ENCODE peak calls at places on chromosomes 12 and 14, in six cellular contexts. One of them, this sample, is unnamed.

GRCh38 chr14:102655154-102655553 is 62.7 kb downstream of the RCOR1 start:
- DNase-seq in breast epithelium: no peak
- DNase-seq in fibroblast of lung: peak; percentile 73
- DNase-seq in IMR-90: peak; percentile 57
- DNase-seq in right atrium auricular region: no peak
- DNase-seq in neural progenitor cell: no peak
- DNase-seq in this sample: no peak

GRCh38 chr12:14958361-14959125 is 2.9 kb downstream of the ARHGDIB start:
- DNase-seq in fibroblast of lung: no peak
- DNase-seq in IMR-90: no peak
- DNase-seq in right atrium auricular region: no peak
- DNase-seq in neural progenitor cell: no peak
- DNase-seq in breast epithelium: no peak
- DNase-seq in this sample: no peak

GRCh38 chr12:132904718-132905328 is 17.4 kb upstream of the CHFR start:
- DNase-seq in right atrium auricular region: peak; percentile 82
- DNase-seq in fibroblast of lung: peak; percentile 27
- DNase-seq in neural progenitor cell: peak; percentile 90
- DNase-seq in breast epithelium: peak; percentile 38
- DNase-seq in IMR-90: no peak
- DNase-seq in this sample: no peak

GRCh38 chr14:42004321-42004720 is 397.6 kb downstream of the LRFN5 start:
- DNase-seq in neural progenitor cell: peak; percentile 3
- DNase-seq in right atrium auricular region: no peak
- DNase-seq in breast epithelium: no peak
- DNase-seq in IMR-90: no peak
- DNase-seq in fibroblast of lung: no peak
- DNase-seq in this sample: no peak

GRCh38 chr12:19643635-19644034 is 204.3 kb downstream of the AEBP2 start:
- DNase-seq in IMR-90: peak; percentile 68
- DNase-seq in breast epithelium: no peak
- DNase-seq in right atrium auricular region: no peak
- DNase-seq in fibroblast of lung: peak; percentile 59
- DNase-seq in neural progenitor cell: peak; percentile 87
- DNase-seq in this sample: no peak

GRCh38 chr12:78759387-78759786 is 105.2 kb upstream of the SYT1 start:
- DNase-seq in breast epithelium: no peak
- DNase-seq in fibroblast of lung: peak; percentile 69
- DNase-seq in right atrium auricular region: no peak
- DNase-seq in neural progenitor cell: no peak
- DNase-seq in IMR-90: peak; percentile 68
- DNase-seq in this sample: peak; percentile 3

GRCh38 chr14:93984070-93984469 is 7.7 kb upstream of the ASB2 start:
- DNase-seq in breast epithelium: no peak
- DNase-seq in right atrium auricular region: no peak
- DNase-seq in neural progenitor cell: no peak
- DNase-seq in IMR-90: peak; percentile 81
- DNase-seq in fibroblast of lung: peak; percentile 69
- DNase-seq in this sample: peak; percentile 6

GRCh38 chr12:67910360-67911292 is 78.6 kb upstream of the IFNG-AS1 start:
- DNase-seq in breast epithelium: no peak
- DNase-seq in IMR-90: peak; percentile 95
- DNase-seq in neural progenitor cell: no peak
- DNase-seq in right atrium auricular region: no peak
- DNase-seq in fibroblast of lung: peak; percentile 98
- DNase-seq in this sample: peak; percentile 67

DNA sequence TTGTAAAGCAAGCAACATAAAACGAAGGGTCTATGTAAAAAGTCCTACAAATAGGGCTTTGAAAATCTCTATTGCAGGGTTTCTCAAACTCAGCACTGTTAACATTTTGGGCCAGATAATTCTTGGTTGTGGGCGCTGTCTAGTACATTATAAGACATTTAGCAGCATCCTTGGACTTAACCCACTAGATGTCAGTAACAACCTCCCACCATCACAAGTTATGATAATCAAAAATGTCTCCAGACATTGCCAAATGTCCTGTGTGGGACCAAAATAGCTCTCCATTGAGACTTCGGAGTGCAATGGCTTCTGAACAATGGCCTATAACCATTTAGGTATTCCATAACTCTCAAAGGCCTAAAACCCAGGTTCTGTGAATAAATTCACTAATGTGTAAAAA is 22.9 kb upstream of the DHRS7 start:
- DNase-seq in neural progenitor cell: no peak
- DNase-seq in breast epithelium: no peak
- DNase-seq in IMR-90: no peak
- DNase-seq in right atrium auricular region: no peak
- DNase-seq in fibroblast of lung: no peak
- DNase-seq in this sample: no peak
- TF ChIP-seq CTCF in neural progenitor cell: no peak
- TF ChIP-seq CTCF in breast epithelium: no peak
- TF ChIP-seq CTCF in IMR-90: no peak
- TF ChIP-seq CTCF in right atrium auricular region: no peak
- TF ChIP-seq CTCF in fibroblast of lung: no peak
- TF ChIP-seq CTCF in this sample: no peak

GRCh38 chr12:462936-463705 is 3.4 kb downstream of the B4GALNT3 start:
- DNase-seq in right atrium auricular region: no peak
- DNase-seq in IMR-90: no peak
- DNase-seq in fibroblast of lung: peak; percentile 42
- DNase-seq in breast epithelium: no peak
- DNase-seq in neural progenitor cell: no peak
- DNase-seq in this sample: no peak

GRCh38 chr12:459050-459429 is 699 bp upstream of the B4GALNT3 start:
- DNase-seq in fibroblast of lung: no peak
- DNase-seq in IMR-90: no peak
- DNase-seq in breast epithelium: no peak
- DNase-seq in right atrium auricular region: no peak
- DNase-seq in neural progenitor cell: no peak
- DNase-seq in this sample: no peak

GRCh38 chr12:459430-460258 is at the start of gene B4GALNT3:
- DNase-seq in neural progenitor cell: peak; percentile 86
- DNase-seq in right atrium auricular region: peak; percentile 67
- DNase-seq in IMR-90: no peak
- DNase-seq in breast epithelium: peak; percentile 37
- DNase-seq in fibroblast of lung: peak; percentile 25
- DNase-seq in this sample: no peak

GRCh38 chr12:461425-461824 is 1.7 kb downstream of the B4GALNT3 start:
- DNase-seq in right atrium auricular region: no peak
- DNase-seq in IMR-90: no peak
- DNase-seq in fibroblast of lung: no peak
- DNase-seq in neural progenitor cell: no peak
- DNase-seq in breast epithelium: no peak
- DNase-seq in this sample: no peak

GRCh38 chr12:460301-461230 is 827 bp downstream of the B4GALNT3 start:
- DNase-seq in neural progenitor cell: peak; percentile 57
- DNase-seq in IMR-90: no peak
- DNase-seq in fibroblast of lung: peak; percentile 15
- DNase-seq in breast epithelium: no peak
- DNase-seq in right atrium auricular region: no peak
- DNase-seq in this sample: no peak
- H3K27ac ChIP-seq in neural progenitor cell: no peak overlapping the region
- H3K27ac ChIP-seq in IMR-90: no peak overlapping the region
- H3K27ac ChIP-seq in fibroblast of lung: no peak overlapping the region
- H3K27ac ChIP-seq in breast epithelium: no peak overlapping the region
- H3K27ac ChIP-seq in right atrium auricular region: peak overlapping the region; percentile 86
- H3K27ac ChIP-seq in this sample: no peak overlapping the region

GRCh38 chr14:85934886-85935254 is 404.9 kb downstream of the FLRT2 start:
- DNase-seq in right atrium auricular region: no peak
- DNase-seq in IMR-90: no peak
- DNase-seq in neural progenitor cell: no peak
- DNase-seq in breast epithelium: no peak
- DNase-seq in fibroblast of lung: peak; percentile 0
- DNase-seq in this sample: no peak
- H3K4me3 ChIP-seq in right atrium auricular region: peak overlapping the region; percentile 20
- H3K4me3 ChIP-seq in IMR-90: no peak overlapping the region
- H3K4me3 ChIP-seq in neural progenitor cell: no peak overlapping the region
- H3K4me3 ChIP-seq in breast epithelium: peak overlapping the region; percentile 68
- H3K4me3 ChIP-seq in fibroblast of lung: peak overlapping the region; percentile 20
- H3K4me3 ChIP-seq in this sample: no peak overlapping the region

DNA sequence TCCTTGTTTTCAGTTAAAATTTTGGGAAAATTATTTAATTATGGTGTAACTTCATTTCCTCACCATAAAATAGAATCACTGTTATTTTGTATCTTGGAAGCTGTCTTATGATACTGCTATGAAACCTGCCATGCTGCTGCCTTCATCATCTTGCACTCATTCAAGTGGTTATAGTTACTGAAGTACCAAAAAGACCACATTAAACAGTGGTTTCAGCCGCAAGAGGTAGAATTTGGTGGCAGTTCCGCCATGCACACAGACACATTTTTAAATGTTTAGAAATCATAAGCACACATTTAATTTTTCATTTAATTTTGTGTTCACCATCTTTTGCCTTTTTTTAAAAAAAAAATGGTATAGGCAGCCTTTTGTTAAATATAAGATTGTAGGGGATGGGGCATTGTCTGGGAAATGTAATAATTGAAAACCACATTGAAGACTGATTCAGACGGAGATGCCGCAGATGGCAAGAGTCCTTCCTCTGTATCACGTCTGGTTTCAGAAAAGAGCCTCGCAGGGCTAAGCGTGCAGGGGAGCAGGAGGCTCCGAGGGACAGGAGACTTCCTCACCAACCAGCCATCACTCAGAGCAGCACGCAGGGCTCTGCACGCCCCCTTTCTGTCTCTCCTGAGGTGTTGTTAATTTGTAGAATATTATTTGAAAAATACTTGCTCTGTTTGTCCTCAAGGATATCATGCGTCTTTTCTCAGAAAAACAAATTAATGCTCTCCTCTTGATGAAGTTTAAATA is 115.2 kb upstream of the PELI2 start:
- DNase-seq in right atrium auricular region: no peak
- DNase-seq in breast epithelium: no peak
- DNase-seq in fibroblast of lung: no peak
- DNase-seq in neural progenitor cell: peak; percentile 29
- DNase-seq in IMR-90: no peak
- DNase-seq in this sample: no peak
- TF ChIP-seq CTCF in right atrium auricular region: no peak
- TF ChIP-seq CTCF in breast epithelium: no peak
- TF ChIP-seq CTCF in fibroblast of lung: no peak
- TF ChIP-seq CTCF in neural progenitor cell: no peak
- TF ChIP-seq CTCF in IMR-90: no peak
- TF ChIP-seq CTCF in this sample: no peak

GRCh38 chr12:48788522-48788851 is 402 bp downstream of the ADCY6 start:
- DNase-seq in right atrium auricular region: no peak
- DNase-seq in fibroblast of lung: no peak
- DNase-seq in neural progenitor cell: no peak
- DNase-seq in breast epithelium: no peak
- DNase-seq in IMR-90: no peak
- DNase-seq in this sample: no peak
- H3K27ac ChIP-seq in right atrium auricular region: peak overlapping the region; percentile 97
- H3K27ac ChIP-seq in fibroblast of lung: peak overlapping the region; percentile 38
- H3K27ac ChIP-seq in neural progenitor cell: no peak overlapping the region
- H3K27ac ChIP-seq in breast epithelium: peak overlapping the region; percentile 96
- H3K27ac ChIP-seq in IMR-90: peak overlapping the region; percentile 65
- H3K27ac ChIP-seq in this sample: no peak overlapping the region

GRCh38 chr14:77011226-77011762 is 17.2 kb downstream of the IRF2BPL start:
- DNase-seq in neural progenitor cell: no peak
- DNase-seq in right atrium auricular region: no peak
- DNase-seq in fibroblast of lung: no peak
- DNase-seq in IMR-90: no peak
- DNase-seq in breast epithelium: no peak
- DNase-seq in this sample: no peak
- H3K4me3 ChIP-seq in neural progenitor cell: no peak overlapping the region
- H3K4me3 ChIP-seq in right atrium auricular region: no peak overlapping the region
- H3K4me3 ChIP-seq in fibroblast of lung: no peak overlapping the region
- H3K4me3 ChIP-seq in IMR-90: no peak overlapping the region
- H3K4me3 ChIP-seq in breast epithelium: no peak overlapping the region
- H3K4me3 ChIP-seq in this sample: no peak overlapping the region

DNA sequence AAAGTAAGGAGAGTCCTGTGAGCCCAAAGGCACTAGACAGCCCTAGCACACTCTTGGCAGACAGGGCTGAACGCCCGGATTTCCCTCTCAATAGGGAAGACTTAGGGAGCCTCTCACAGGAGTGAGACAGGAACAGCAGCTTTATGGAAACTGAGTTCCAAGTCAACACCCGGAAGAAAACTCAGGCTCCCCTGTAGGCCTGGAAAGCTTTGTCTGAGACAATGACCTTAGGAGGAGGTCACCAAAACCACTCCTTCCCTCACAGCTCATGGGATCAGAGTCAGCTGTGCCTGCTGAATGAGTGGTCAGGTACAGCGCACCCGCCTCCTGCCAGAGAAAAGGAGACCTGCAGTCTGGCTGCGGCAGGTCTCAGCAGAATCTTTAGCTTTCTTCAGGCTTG is 229.5 kb downstream of the CACNA1C start:
- DNase-seq in neural progenitor cell: peak; percentile 57
- DNase-seq in fibroblast of lung: peak; percentile 34
- DNase-seq in IMR-90: no peak
- DNase-seq in right atrium auricular region: no peak
- DNase-seq in breast epithelium: no peak
- DNase-seq in this sample: no peak
- TF ChIP-seq CTCF in neural progenitor cell: peak; percentile 38
- TF ChIP-seq CTCF in fibroblast of lung: no peak
- TF ChIP-seq CTCF in IMR-90: no peak
- TF ChIP-seq CTCF in right atrium auricular region: no peak
- TF ChIP-seq CTCF in breast epithelium: no peak
- TF ChIP-seq CTCF in this sample: no peak

GRCh38 chr12:52229836-52230343 is 3.2 kb upstream of the KRT7 start:
- DNase-seq in neural progenitor cell: no peak
- DNase-seq in right atrium auricular region: no peak
- DNase-seq in breast epithelium: no peak
- DNase-seq in IMR-90: no peak
- DNase-seq in fibroblast of lung: no peak
- DNase-seq in this sample: no peak
- H3K27ac ChIP-seq in neural progenitor cell: no peak overlapping the region
- H3K27ac ChIP-seq in right atrium auricular region: no peak overlapping the region
- H3K27ac ChIP-seq in breast epithelium: peak overlapping the region; percentile 98
- H3K27ac ChIP-seq in IMR-90: peak overlapping the region; percentile 82
- H3K27ac ChIP-seq in fibroblast of lung: peak overlapping the region; percentile 75
- H3K27ac ChIP-seq in this sample: no peak overlapping the region

DNA sequence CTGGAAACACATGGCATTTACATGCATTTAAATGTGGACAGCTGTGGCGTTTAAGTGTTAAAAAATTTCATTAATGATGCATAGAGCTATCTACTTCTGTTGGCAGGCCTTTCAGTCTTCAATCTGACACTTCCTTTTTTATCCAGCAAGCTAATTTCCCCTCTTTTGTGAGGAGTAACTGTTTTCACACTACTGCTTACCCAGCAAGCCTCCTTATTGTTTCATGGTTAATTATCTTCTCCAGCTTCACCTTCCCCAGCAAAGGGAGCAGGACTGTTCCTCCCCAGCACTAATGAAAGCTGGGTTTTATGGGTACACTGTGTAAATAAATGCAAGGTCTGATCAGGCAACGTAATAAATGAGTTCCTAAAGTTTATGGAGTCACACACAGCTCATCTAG is 129.4 kb upstream of the NPAS3 start:
- DNase-seq in neural progenitor cell: peak; percentile 41
- DNase-seq in IMR-90: no peak
- DNase-seq in right atrium auricular region: no peak
- DNase-seq in breast epithelium: no peak
- DNase-seq in fibroblast of lung: no peak
- DNase-seq in this sample: no peak
- H3K4me3 ChIP-seq in neural progenitor cell: peak overlapping the region; percentile 25
- H3K4me3 ChIP-seq in IMR-90: no peak overlapping the region
- H3K4me3 ChIP-seq in right atrium auricular region: no peak overlapping the region
- H3K4me3 ChIP-seq in breast epithelium: no peak overlapping the region
- H3K4me3 ChIP-seq in fibroblast of lung: no peak overlapping the region
- H3K4me3 ChIP-seq in this sample: no peak overlapping the region

GRCh38 chr14:33184587-33184986 is 245.9 kb downstream of the NPAS3 start:
- DNase-seq in fibroblast of lung: peak; percentile 15
- DNase-seq in IMR-90: no peak
- DNase-seq in breast epithelium: no peak
- DNase-seq in neural progenitor cell: peak; percentile 26
- DNase-seq in right atrium auricular region: no peak
- DNase-seq in this sample: no peak
- TF ChIP-seq CTCF in fibroblast of lung: no peak
- TF ChIP-seq CTCF in IMR-90: no peak
- TF ChIP-seq CTCF in breast epithelium: no peak
- TF ChIP-seq CTCF in neural progenitor cell: peak; percentile 44
- TF ChIP-seq CTCF in right atrium auricular region: no peak
- TF ChIP-seq CTCF in this sample: no peak

This sample was measured in AG04450.